ENCODE peak calls at places on chromosomes 16 and 17, in four cellular contexts. I, J, X and B are unnamed samples.

GRCh38 chr17:39461911-39462641 is 790 bp downstream of the CDK12 start:
- DNase-seq in I (no peak), J (no peak), X (no peak), B (no peak)

GRCh38 chr17:16872836-16873653 is 98.9 kb downstream of the TNFRSF13B start:
- DNase-seq in I (peak; percentile 45), J (no peak), X (peak; percentile 28), B (peak; percentile 31)

GRCh38 chr17:2854662-2855061 is 58.4 kb downstream of the RAP1GAP2 start:
- DNase-seq in I (no peak), J (no peak), X (no peak), B (no peak)

GRCh38 chr17:49638818-49639217 is 39.1 kb downstream of the SPOP start:
- DNase-seq in I (no peak), J (no peak), X (no peak), B (no peak)

GRCh38 chr17:17305282-17305801 is 2.2 kb downstream of the NT5M start:
- DNase-seq in I (no peak), J (no peak), X (peak; percentile 7), B (no peak)

GRCh38 chr16:14232106-14232890 is 161.2 kb downstream of the MRTFB start:
- DNase-seq in I (no peak), J (no peak), X (no peak), B (no peak)

GRCh38 chr16:19085679-19086200 is 18.3 kb downstream of the COQ7 start:
- DNase-seq in I (no peak), J (no peak), X (peak; percentile 67), B (no peak)

GRCh38 chr17:38873646-38874380 is 4.0 kb downstream of the LASP1 start:
- DNase-seq in I (no peak), J (no peak), X (no peak), B (no peak)

GRCh38 chr16:81076566-81077076 is 417 bp downstream of the C16orf46 start:
- DNase-seq in I (peak; percentile 85), J (peak; percentile 85), X (peak; percentile 85), B (no peak)

GRCh38 chr17:57833597-57833939 is 16.3 kb downstream of the MRPS23 start:
- DNase-seq in I (no peak), J (no peak), X (no peak), B (no peak)

GRCh38 chr17:41413982-41414381 is 10.4 kb downstream of the KRT37 start:
- DNase-seq in I (no peak), J (no peak), X (no peak), B (no peak)

GRCh38 chr17:76659928-76660614 is 16.5 kb upstream of the ST6GALNAC1 start:
- DNase-seq in I (no peak), J (no peak), X (peak; percentile 49), B (no peak)

GRCh38 chr16:31138621-31139578 is 3.4 kb upstream of the PRSS8 start:
- DNase-seq in I (peak; percentile 84), J (no peak), X (peak; percentile 64), B (no peak)

GRCh38 chr17:4769628-4770027 is 2.1 kb upstream of the TM4SF5 start:
- DNase-seq in I (no peak), J (no peak), X (no peak), B (no peak)

GRCh38 chr17:5877948-5878347 is 192.2 kb upstream of the WSCD1 start:
- DNase-seq in I (no peak), J (no peak), X (no peak), B (no peak)

GRCh38 chr17:63447688-63448005 is 1.5 kb upstream of the CYB561 start:
- DNase-seq in I (no peak), J (no peak), X (peak; percentile 66), B (no peak)

GRCh38 chr16:71520550-71520949 is 5.7 kb upstream of the CHST4 start:
- DNase-seq in I (no peak), J (no peak), X (no peak), B (no peak)

GRCh38 chr17:6323626-6324356 is 111.1 kb downstream of the AIPL1 start:
- DNase-seq in I (peak; percentile 70), J (no peak), X (no peak), B (no peak)

GRCh38 chr17:29585080-29585751 is 4.2 kb downstream of the GIT1 start:
- DNase-seq in I (no peak), J (no peak), X (peak; percentile 45), B (no peak)

GRCh38 chr17:44970136-44970737 is 2.1 kb upstream of the C1QL1 start:
- DNase-seq in I (no peak), J (no peak), X (peak; percentile 44), B (no peak)

GRCh38 chr16:4386452-4386813 is 14.8 kb downstream of the VASN start:
- DNase-seq in I (no peak), J (no peak), X (peak; percentile 58), B (no peak)

GRCh38 chr17:8798176-8799000 is 777 bp downstream of the MFSD6L start:
- DNase-seq in I (no peak), J (no peak), X (no peak), B (no peak)

GRCh38 chr17:76085066-76085730 is 6.2 kb downstream of the ZACN start:
- DNase-seq in I (no peak), J (no peak), X (no peak), B (no peak)

GRCh38 chr17:37106049-37106448 is 157.3 kb downstream of the AATF start:
- DNase-seq in I (no peak), J (no peak), X (no peak), B (no peak)

GRCh38 chr17:82415786-82416185 is 2.4 kb upstream of the HEXD start:
- DNase-seq in I (no peak), J (no peak), X (no peak), B (no peak)

GRCh38 chr16:81830845-81831600 is 51.9 kb downstream of the PLCG2 start:
- DNase-seq in I (no peak), J (no peak), X (no peak), B (no peak)

GRCh38 chr17:46756861-46757260 is 61.6 kb downstream of the WNT3 start:
- DNase-seq in I (no peak), J (no peak), X (no peak), B (no peak)

GRCh38 chr16:81745704-81746558 is 33.2 kb upstream of the PLCG2 start:
- DNase-seq in I (peak; percentile 42), J (no peak), X (peak; percentile 63), B (no peak)

GRCh38 chr17:47231866-47232265 is 21.8 kb upstream of the ITGB3 start:
- DNase-seq in I (no peak), J (no peak), X (no peak), B (no peak)

GRCh38 chr17:30997270-30997669 is 26.4 kb downstream of the RNF135 start:
- DNase-seq in I (no peak), J (no peak), X (no peak), B (no peak)
- H3K36me3 ChIP-seq in I (peaks cover 6% of the 10 kb centered on the region), J (peaks cover 19% of the 10 kb centered on the region), X (no peaks in the 10 kb centered on the region), B (peaks cover 2% of the 10 kb centered on the region)

GRCh38 chr16:28165549-28166046 is 46.2 kb downstream of the XPO6 start:
- DNase-seq in I (no peak), J (no peak), X (no peak), B (no peak)
- H3K36me3 ChIP-seq in I (peaks cover 16% of the 10 kb centered on the region), J (peaks cover 7% of the 10 kb centered on the region), X (peaks cover 31% of the 10 kb centered on the region), B (peaks cover 12% of the 10 kb centered on the region)

DNA sequence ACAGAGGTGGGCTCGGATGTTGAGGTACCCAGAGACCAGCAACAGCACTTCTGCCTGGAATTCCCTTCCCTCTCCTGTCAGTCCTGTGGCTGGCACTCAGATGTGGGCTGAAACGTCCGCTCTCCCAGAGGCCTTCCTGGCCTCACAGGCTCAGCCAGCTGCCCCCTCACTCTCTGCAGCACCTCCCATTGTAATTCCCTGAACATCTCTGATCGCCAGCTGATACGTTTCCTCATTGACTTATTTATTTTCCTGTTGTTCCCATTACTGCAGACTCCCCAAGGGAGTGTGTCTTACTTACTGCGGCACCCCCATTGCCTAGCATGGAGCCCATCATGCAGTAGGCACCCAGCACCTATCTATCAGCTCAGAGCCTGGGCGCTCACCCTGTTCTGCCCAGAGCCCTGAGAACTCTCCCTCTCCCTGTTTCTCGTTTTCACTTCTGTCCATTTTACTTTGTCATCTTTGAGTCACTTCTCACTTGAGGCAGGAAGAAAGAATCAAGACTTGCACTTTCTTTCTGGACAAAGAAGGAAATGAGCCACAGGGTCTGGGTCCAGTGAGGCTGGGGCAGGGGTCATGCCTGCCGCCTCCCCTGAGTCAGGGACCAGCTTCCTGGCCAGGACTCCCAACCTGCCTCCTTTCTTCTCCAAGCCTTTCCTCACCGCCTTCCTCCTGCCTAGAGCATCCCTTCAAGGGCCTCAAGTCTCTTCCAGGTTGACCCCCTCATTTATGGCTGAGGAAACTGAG is 10.3 kb downstream of the CDH5 start:
- DNase-seq in I (no peak), J (no peak), X (no peak), B (no peak)
- H3K36me3 ChIP-seq in I (no peaks in the 10 kb centered on the region), J (no peaks in the 10 kb centered on the region), X (no peaks in the 10 kb centered on the region), B (no peaks in the 10 kb centered on the region)

GRCh38 chr16:1768767-1769401 is 2.5 kb downstream of the NME3 start:
- DNase-seq in I (no peak), J (no peak), X (no peak), B (no peak)
- H3K36me3 ChIP-seq in I (peaks cover 5% of the 10 kb centered on the region), J (peaks cover 16% of the 10 kb centered on the region), X (peaks cover 31% of the 10 kb centered on the region), B (peaks cover 24% of the 10 kb centered on the region)

DNA sequence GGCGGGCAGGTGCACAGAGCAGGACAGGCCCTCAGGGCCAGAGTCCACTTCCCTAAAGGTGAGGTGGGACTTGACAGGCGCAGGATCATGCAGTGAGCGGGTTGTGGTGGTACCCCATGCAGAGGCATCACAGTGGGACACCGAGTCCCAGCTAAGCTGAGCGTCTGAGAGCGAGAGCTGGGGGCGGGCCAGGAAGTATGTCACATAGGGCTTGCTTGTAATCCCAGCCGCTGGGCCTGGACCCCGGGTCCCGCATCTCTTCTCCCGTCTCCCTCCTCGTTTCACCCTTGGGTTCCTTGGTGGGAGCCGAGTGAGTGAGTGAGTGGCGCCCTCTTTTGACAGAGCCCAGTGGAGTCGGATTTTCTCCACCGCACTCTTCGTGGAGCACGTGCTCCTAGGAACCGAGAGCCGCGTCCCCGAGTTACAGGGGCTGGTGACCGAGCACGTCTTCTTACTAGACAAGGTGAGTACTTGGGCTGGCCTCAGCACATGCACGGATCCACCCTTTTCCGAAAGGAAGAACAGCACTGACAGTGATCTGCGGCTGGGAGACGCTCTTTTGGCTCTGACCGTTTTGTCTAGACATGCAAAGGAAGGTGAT is 50.8 kb upstream of the ENDOV start:
- DNase-seq in I (peak; percentile 8), J (no peak), X (peak; percentile 11), B (no peak)
- H3K36me3 ChIP-seq in I (peaks cover 18% of the 10 kb centered on the region), J (peaks cover 42% of the 10 kb centered on the region), X (peaks cover 10% of the 10 kb centered on the region), B (peaks cover 27% of the 10 kb centered on the region)

GRCh38 chr16:89105599-89106151 is 12.0 kb downstream of the ACSF3 start:
- DNase-seq in I (no peak), J (no peak), X (no peak), B (no peak)

GRCh38 chr16:89107209-89107582 is 13.5 kb downstream of the ACSF3 start:
- DNase-seq in I (no peak), J (no peak), X (no peak), B (no peak)

GRCh38 chr16:89110641-89111040 is 17.0 kb downstream of the ACSF3 start:
- DNase-seq in I (no peak), J (no peak), X (no peak), B (no peak)

GRCh38 chr16:89106533-89107208 is 13.0 kb downstream of the ACSF3 start:
- DNase-seq in I (no peak), J (no peak), X (no peak), B (no peak)

GRCh38 chr16:89108412-89108811 is 14.8 kb downstream of the ACSF3 start:
- DNase-seq in I (no peak), J (no peak), X (no peak), B (no peak)
- H3K36me3 ChIP-seq in I (peaks cover 24% of the 10 kb centered on the region), J (peaks cover 8% of the 10 kb centered on the region), X (peaks cover 15% of the 10 kb centered on the region), B (peaks cover 41% of the 10 kb centered on the region)